ENCODE peak calls at places on chromosomes 16 and 17, in four cellular contexts. One of them, this sample, is unnamed.

GRCh38 chr17:57140321-57140720 is 55.3 kb downstream of the AKAP1 start:
- DNase-seq in AG04450: no peak
- DNase-seq in activated CD8-positive, alpha-beta memory T cell treated with anti-CD3 and anti-CD28 coated beads for 24 hours: no peak
- DNase-seq in HT-29: no peak
- DNase-seq in this sample: no peak

GRCh38 chr17:21039839-21040575 is 2.8 kb downstream of the USP22 start:
- DNase-seq in HT-29: peak; percentile 42
- DNase-seq in AG04450: no peak
- DNase-seq in activated CD8-positive, alpha-beta memory T cell treated with anti-CD3 and anti-CD28 coated beads for 24 hours: peak; percentile 68
- DNase-seq in this sample: no peak

GRCh38 chr17:50290074-50290702 is 15.9 kb downstream of the TMEM92 start:
- DNase-seq in activated CD8-positive, alpha-beta memory T cell treated with anti-CD3 and anti-CD28 coated beads for 24 hours: no peak
- DNase-seq in AG04450: peak; percentile 96
- DNase-seq in HT-29: peak; percentile 48
- DNase-seq in this sample: peak; percentile 85

GRCh38 chr17:73566905-73567782 is 77.1 kb downstream of the SDK2 start:
- DNase-seq in HT-29: no peak
- DNase-seq in activated CD8-positive, alpha-beta memory T cell treated with anti-CD3 and anti-CD28 coated beads for 24 hours: peak; percentile 77
- DNase-seq in AG04450: no peak
- DNase-seq in this sample: no peak

GRCh38 chr16:30930160-30930571 is 6.8 kb downstream of the FBXL19 start:
- DNase-seq in activated CD8-positive, alpha-beta memory T cell treated with anti-CD3 and anti-CD28 coated beads for 24 hours: no peak
- DNase-seq in AG04450: no peak
- DNase-seq in HT-29: no peak
- DNase-seq in this sample: no peak

GRCh38 chr17:10224592-10225195 is 26.3 kb upstream of the GAS7 start:
- DNase-seq in activated CD8-positive, alpha-beta memory T cell treated with anti-CD3 and anti-CD28 coated beads for 24 hours: no peak
- DNase-seq in HT-29: no peak
- DNase-seq in AG04450: no peak
- DNase-seq in this sample: no peak

GRCh38 chr16:17339764-17340541 is 130.8 kb downstream of the XYLT1 start:
- DNase-seq in HT-29: no peak
- DNase-seq in activated CD8-positive, alpha-beta memory T cell treated with anti-CD3 and anti-CD28 coated beads for 24 hours: no peak
- DNase-seq in AG04450: no peak
- DNase-seq in this sample: no peak

GRCh38 chr16:65418435-65418834 is 296.6 kb upstream of the CDH11 start:
- DNase-seq in AG04450: no peak
- DNase-seq in activated CD8-positive, alpha-beta memory T cell treated with anti-CD3 and anti-CD28 coated beads for 24 hours: no peak
- DNase-seq in HT-29: no peak
- DNase-seq in this sample: no peak

GRCh38 chr17:78634154-78634553 is 57.0 kb upstream of the DNAH17 start:
- DNase-seq in activated CD8-positive, alpha-beta memory T cell treated with anti-CD3 and anti-CD28 coated beads for 24 hours: no peak
- DNase-seq in HT-29: no peak
- DNase-seq in AG04450: no peak
- DNase-seq in this sample: no peak

GRCh38 chr17:62790554-62790953 is 17.6 kb downstream of the MARCHF10 start:
- DNase-seq in HT-29: no peak
- DNase-seq in activated CD8-positive, alpha-beta memory T cell treated with anti-CD3 and anti-CD28 coated beads for 24 hours: no peak
- DNase-seq in AG04450: no peak
- DNase-seq in this sample: no peak

GRCh38 chr17:39069114-39069756 is 82.2 kb downstream of the PLXDC1 start:
- DNase-seq in HT-29: peak; percentile 48
- DNase-seq in activated CD8-positive, alpha-beta memory T cell treated with anti-CD3 and anti-CD28 coated beads for 24 hours: no peak
- DNase-seq in AG04450: no peak
- DNase-seq in this sample: no peak

GRCh38 chr17:27473748-27474609 is 17.7 kb downstream of the KSR1 start:
- DNase-seq in AG04450: no peak
- DNase-seq in activated CD8-positive, alpha-beta memory T cell treated with anti-CD3 and anti-CD28 coated beads for 24 hours: peak; percentile 83
- DNase-seq in HT-29: no peak
- DNase-seq in this sample: no peak

GRCh38 chr17:71168083-71168741 is 952.6 kb upstream of the SOX9 start:
- DNase-seq in HT-29: no peak
- DNase-seq in activated CD8-positive, alpha-beta memory T cell treated with anti-CD3 and anti-CD28 coated beads for 24 hours: no peak
- DNase-seq in AG04450: no peak
- DNase-seq in this sample: no peak

GRCh38 chr17:43791589-43791988 is 11.4 kb downstream of the CFAP97D1 start:
- DNase-seq in AG04450: no peak
- DNase-seq in HT-29: peak; percentile 64
- DNase-seq in activated CD8-positive, alpha-beta memory T cell treated with anti-CD3 and anti-CD28 coated beads for 24 hours: no peak
- DNase-seq in this sample: no peak

GRCh38 chr17:36503456-36504155 is 17.1 kb downstream of the ZNHIT3 start:
- DNase-seq in HT-29: no peak
- DNase-seq in AG04450: no peak
- DNase-seq in activated CD8-positive, alpha-beta memory T cell treated with anti-CD3 and anti-CD28 coated beads for 24 hours: no peak
- DNase-seq in this sample: no peak

GRCh38 chr17:29263916-29264315 is 17.3 kb downstream of the CRYBA1 start:
- DNase-seq in activated CD8-positive, alpha-beta memory T cell treated with anti-CD3 and anti-CD28 coated beads for 24 hours: no peak
- DNase-seq in HT-29: no peak
- DNase-seq in AG04450: no peak
- DNase-seq in this sample: no peak

GRCh38 chr17:9726291-9726690 is 65.1 kb downstream of the DHRS7C start:
- DNase-seq in HT-29: no peak
- DNase-seq in AG04450: no peak
- DNase-seq in activated CD8-positive, alpha-beta memory T cell treated with anti-CD3 and anti-CD28 coated beads for 24 hours: no peak
- DNase-seq in this sample: no peak

GRCh38 chr16:31899505-31899904 is 25.9 kb downstream of the ZNF267 start:
- DNase-seq in activated CD8-positive, alpha-beta memory T cell treated with anti-CD3 and anti-CD28 coated beads for 24 hours: no peak
- DNase-seq in AG04450: no peak
- DNase-seq in HT-29: no peak
- DNase-seq in this sample: no peak

GRCh38 chr16:56226840-56227525 is 35.7 kb downstream of the GNAO1 start:
- DNase-seq in HT-29: no peak
- DNase-seq in AG04450: no peak
- DNase-seq in activated CD8-positive, alpha-beta memory T cell treated with anti-CD3 and anti-CD28 coated beads for 24 hours: no peak
- DNase-seq in this sample: no peak

GRCh38 chr16:47008174-47008573 is 34.7 kb upstream of the DNAJA2 start:
- DNase-seq in activated CD8-positive, alpha-beta memory T cell treated with anti-CD3 and anti-CD28 coated beads for 24 hours: no peak
- DNase-seq in AG04450: no peak
- DNase-seq in HT-29: no peak
- DNase-seq in this sample: no peak

GRCh38 chr17:82031303-82031884 is at the start of gene RAC3:
- DNase-seq in HT-29: peak; percentile 35
- DNase-seq in AG04450: no peak
- DNase-seq in activated CD8-positive, alpha-beta memory T cell treated with anti-CD3 and anti-CD28 coated beads for 24 hours: no peak
- DNase-seq in this sample: no peak